ENCODE peak calls at places on chromosome 13, in ten cellular contexts. C is thoracic aorta; W is pancreas; U is CD8-positive, alpha-beta T cell; K is heart left ventricle; D is neuronal stem cell; E is fibroblast of lung; I is upper lobe of right lung; X is CD8-positive, alpha-beta memory T cell; J is left lung. H is an unnamed sample. For H3K36me3, the result is how much of the 10 kb centered on the place peaks cover.

GRCh38 chr13:88068975-88069374 is 397.8 kb downstream of the SLITRK5 start:
- DNase-seq in C (no peak), W (no peak), U (peak), K (peak), D (no peak), E (no peak), I (peak), X (no peak), J (peak), H (no peak)

GRCh38 chr13:22770891-22771290 is 409.9 kb upstream of the SGCG start:
- DNase-seq in C (no peak), W (no peak), U (no peak), K (no peak), D (no peak), E (no peak), I (no peak), X (no peak), J (no peak), H (no peak)

GRCh38 chr13:48675247-48675646 is 21.5 kb downstream of the CYSLTR2 start:
- DNase-seq in C (no peak), W (no peak), U (no peak), K (no peak), D (no peak), E (no peak), I (no peak), X (no peak), J (no peak), H (no peak)

GRCh38 chr13:39461685-39462266 is 141.2 kb downstream of the LHFPL6 start:
- DNase-seq in C (no peak), W (no peak), U (no peak), K (no peak), D (no peak), E (peak), I (no peak), X (no peak), J (no peak), H (no peak)

GRCh38 chr13:24680258-24680920 is at the start of gene ATP12A:
- DNase-seq in C (no peak), W (peak), U (peak), K (no peak), D (peak), E (no peak), I (no peak), X (peak), J (peak), H (no peak)

GRCh38 chr13:28282451-28282850 is 144.1 kb downstream of the PAN3 start:
- DNase-seq in C (no peak), W (no peak), U (no peak), K (no peak), D (no peak), E (no peak), I (no peak), X (no peak), J (no peak), H (no peak)

GRCh38 chr13:34733720-34734119 is 208.3 kb upstream of the NBEA start:
- DNase-seq in C (no peak), W (no peak), U (no peak), K (no peak), D (peak), E (peak), I (no peak), X (no peak), J (no peak), H (no peak)

GRCh38 chr13:59458908-59459579 is 704.7 kb downstream of the DIAPH3 start:
- DNase-seq in C (no peak), W (no peak), U (no peak), K (no peak), D (no peak), E (peak), I (no peak), X (no peak), J (no peak), H (no peak)

GRCh38 chr13:108495686-108496363 is 133.6 kb upstream of the MYO16 start:
- DNase-seq in C (no peak), W (no peak), U (no peak), K (no peak), D (peak), E (peak), I (no peak), X (no peak), J (peak), H (no peak)

GRCh38 chr13:44243198-44243852 is 130.3 kb upstream of the SERP2 start:
- DNase-seq in C (no peak), W (no peak), U (no peak), K (no peak), D (peak), E (peak), I (no peak), X (no peak), J (no peak), H (peak)

DNA sequence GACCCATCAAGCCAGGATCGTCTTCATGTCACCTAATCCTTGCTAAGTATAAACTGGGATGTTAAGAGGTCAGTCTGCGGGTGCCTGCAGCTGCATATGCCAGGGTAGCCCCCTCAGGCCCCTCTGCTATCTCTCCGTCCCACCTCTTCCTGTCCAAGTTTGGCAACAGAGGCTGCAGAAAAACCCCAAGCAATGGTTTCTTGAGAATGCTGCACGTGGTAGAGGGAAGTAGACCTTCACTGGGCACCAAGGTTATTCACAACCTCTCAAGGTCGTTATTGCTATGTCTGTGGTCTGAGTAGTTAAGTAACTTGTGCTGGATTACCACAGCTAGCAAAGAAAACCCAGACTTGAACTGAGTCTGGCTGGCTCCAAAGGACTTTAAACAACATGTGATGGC is 77.9 kb upstream of the XPO4 start:
- DNase-seq in C (no peak), W (no peak), U (no peak), K (no peak), D (no peak), E (no peak), I (no peak), X (no peak), J (no peak), H (no peak)
- H3K36me3 ChIP-seq in C (under half), W (under half), U (under half), K (under half), D (half or more), E (under half), I (half or more), X (under half), J (half or more), H (half or more)

GRCh38 chr13:101985321-101985720 is 416.5 kb downstream of the FGF14 start:
- DNase-seq in C (no peak), W (no peak), U (no peak), K (no peak), D (no peak), E (peak), I (no peak), X (no peak), J (no peak), H (no peak)
- H3K27ac ChIP-seq in C (no peak), W (no peak), U (no peak), K (no peak), D (no peak), E (no peak), I (no peak), X (no peak), J (no peak), H (no peak)

GRCh38 chr13:78621086-78621485 is 17.7 kb upstream of the POU4F1 start:
- DNase-seq in C (no peak), W (no peak), U (no peak), K (no peak), D (no peak), E (no peak), I (no peak), X (no peak), J (no peak), H (no peak)
- H3K36me3 ChIP-seq in C (under half), W (under half), U (under half), K (under half), D (half or more), E (under half), I (under half), X (under half), J (under half), H (under half)

GRCh38 chr13:114248011-114248410 is 13.3 kb downstream of the CDC16 start:
- DNase-seq in C (no peak), W (no peak), U (no peak), K (no peak), D (no peak), E (peak), I (no peak), X (no peak), J (no peak), H (no peak)
- H3K27ac ChIP-seq in C (peak), W (no peak), U (no peak), K (no peak), D (no peak), E (peak), I (no peak), X (no peak), J (no peak), H (no peak)

GRCh38 chr13:37049810-37050209 is 9.7 kb downstream of the SUPT20H start:
- DNase-seq in C (no peak), W (no peak), U (no peak), K (no peak), D (no peak), E (no peak), I (no peak), X (no peak), J (no peak), H (no peak)

GRCh38 chr13:37047846-37048245 is 11.6 kb downstream of the SUPT20H start:
- DNase-seq in C (no peak), W (no peak), U (no peak), K (no peak), D (no peak), E (no peak), I (no peak), X (no peak), J (no peak), H (no peak)

GRCh38 chr13:37047032-37047431 is 12.5 kb downstream of the SUPT20H start:
- DNase-seq in C (no peak), W (no peak), U (no peak), K (no peak), D (no peak), E (no peak), I (no peak), X (no peak), J (no peak), H (no peak)

GRCh38 chr13:37040789-37041188 is 18.7 kb downstream of the SUPT20H start:
- DNase-seq in C (no peak), W (no peak), U (no peak), K (no peak), D (no peak), E (no peak), I (no peak), X (no peak), J (no peak), H (no peak)

DNA sequence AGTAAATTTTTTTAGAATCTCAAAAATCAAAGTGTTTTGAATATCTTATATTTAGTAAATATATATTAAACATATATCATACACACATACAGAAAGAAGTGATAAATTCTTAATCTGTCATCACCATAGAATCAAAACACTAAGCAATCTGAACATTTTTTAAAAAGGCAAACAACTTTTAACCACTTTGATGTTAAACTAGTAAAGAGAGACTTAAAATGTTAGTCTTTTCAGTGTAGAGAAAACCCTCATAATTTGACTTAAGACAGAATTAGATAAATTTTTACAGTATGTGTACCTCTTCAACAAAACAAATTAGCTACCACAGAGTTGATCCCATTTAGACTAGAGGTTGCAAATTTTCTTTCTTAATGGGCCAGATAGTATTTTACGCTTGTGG is 13.4 kb downstream of the SUPT20H start:
- DNase-seq in C (no peak), W (no peak), U (no peak), K (no peak), D (no peak), E (no peak), I (no peak), X (no peak), J (no peak), H (no peak)
- H3K36me3 ChIP-seq in C (under half), W (under half), U (under half), K (under half), D (half or more), E (under half), I (half or more), X (under half), J (half or more), H (half or more)